ENCODE peak calls at places on chromosomes 7 and 10, in nine cellular contexts. F is Right ventricle myocardium superior; Y is GM04504; D is posterior vena cava; H is cardiac septum; O is mucosa of gallbladder; X is RPMI7951; T is naive thymus-derived CD8-positive, alpha-beta T cell; I is transverse colon. C is an unnamed sample.

GRCh38 chr10:8095962-8096361 is 41.5 kb downstream of the GATA3 start:
- DNase-seq in X (peak; percentile 56), D (no peak), F (no peak), O (no peak), Y (no peak), I (no peak), T (no peak), H (no peak), C (no peak)

GRCh38 chr10:78961760-78962159 is 107.0 kb upstream of the ZMIZ1 start:
- DNase-seq in H (no peak), X (no peak), Y (no peak), T (no peak), F (peak; percentile 23), I (no peak), O (no peak), D (no peak), C (no peak)

GRCh38 chr10:121188005-121188404 is 336.8 kb downstream of the WDR11 start:
- DNase-seq in O (peak; percentile 18), T (no peak), H (no peak), I (peak; percentile 28), Y (no peak), D (no peak), X (peak; percentile 5), F (no peak), C (no peak)

GRCh38 chr7:44541028-44541869 is at the start of gene NPC1L1:
- DNase-seq in X (no peak), Y (no peak), H (no peak), I (no peak), O (peak; percentile 78), F (no peak), D (no peak), T (no peak), C (no peak)

GRCh38 chr7:75687246-75688088 is 51.3 kb downstream of the HIP1 start:
- DNase-seq in T (no peak), H (peak; percentile 62), F (no peak), X (no peak), O (no peak), Y (no peak), I (no peak), D (peak; percentile 51), C (no peak)

GRCh38 chr10:76779163-76779820 is 858.3 kb downstream of the KCNMA1 start:
- DNase-seq in H (no peak), I (no peak), D (no peak), Y (peak; percentile 3), O (no peak), F (no peak), X (peak; percentile 36), T (no peak), C (peak; percentile 2)

GRCh38 chr10:43122096-43122495 is 16.1 kb upstream of the CSGALNACT2 start:
- DNase-seq in T (no peak), D (no peak), H (peak; percentile 39), X (no peak), I (peak; percentile 5), Y (no peak), O (no peak), F (no peak), C (no peak)

GRCh38 chr7:133481676-133482075 is 228.8 kb downstream of the EXOC4 start:
- DNase-seq in F (no peak), I (no peak), T (no peak), H (no peak), Y (peak; percentile 18), O (no peak), D (no peak), X (peak; percentile 52), C (no peak)

GRCh38 chr7:92119213-92119759 is 15.0 kb downstream of the CYP51A1 start:
- DNase-seq in H (no peak), T (no peak), X (no peak), D (no peak), O (no peak), F (no peak), Y (no peak), I (no peak), C (no peak)

GRCh38 chr10:89332718-89333281 is 5.0 kb downstream of the IFIT3 start:
- DNase-seq in F (no peak), Y (no peak), H (no peak), D (no peak), O (no peak), T (peak; percentile 46), I (no peak), X (no peak), C (no peak)

GRCh38 chr7:127844707-127845331 is 186.4 kb downstream of the LRRC4 start:
- DNase-seq in F (peak; percentile 59), D (no peak), O (peak; percentile 60), T (no peak), H (no peak), Y (no peak), I (peak; percentile 61), X (no peak), C (peak; percentile 42)

GRCh38 chr7:83956104-83956503 is 238.5 kb downstream of the SEMA3A start:
- DNase-seq in D (no peak), I (no peak), X (no peak), F (no peak), O (no peak), T (no peak), Y (no peak), H (no peak), C (no peak)

GRCh38 chr7:47039089-47039648 is 542.7 kb downstream of the TNS3 start:
- DNase-seq in D (no peak), F (peak; percentile 57), X (no peak), I (no peak), Y (no peak), T (no peak), H (no peak), O (no peak), C (no peak)

GRCh38 chr10:84499846-84500245 is 171.5 kb downstream of the CCSER2 start:
- DNase-seq in X (no peak), D (no peak), Y (no peak), O (no peak), F (no peak), H (no peak), I (no peak), T (no peak), C (no peak)

GRCh38 chr7:112076309-112076708 is 129.9 kb downstream of the DOCK4 start:
- DNase-seq in F (no peak), T (no peak), D (no peak), X (no peak), Y (no peak), I (no peak), O (no peak), H (no peak), C (no peak)

GRCh38 chr7:30159698-30160143 is 24.9 kb downstream of the MTURN start:
- DNase-seq in Y (no peak), F (peak; percentile 63), T (no peak), H (no peak), I (peak; percentile 41), X (peak; percentile 42), O (no peak), D (no peak), C (no peak)

GRCh38 chr10:75400163-75400768 is 1.3 kb downstream of the ZNF503 start:
- DNase-seq in D (peak; percentile 88), Y (no peak), O (no peak), T (no peak), F (no peak), H (no peak), I (no peak), X (no peak), C (peak; percentile 53)

GRCh38 chr10:35331894-35332640 is 4.2 kb upstream of the CCNY start:
- DNase-seq in H (no peak), I (no peak), T (no peak), Y (peak; percentile 64), O (no peak), F (no peak), X (peak; percentile 78), D (no peak), C (no peak)

GRCh38 chr10:70343312-70343711 is 39.1 kb downstream of the LRRC20 start:
- DNase-seq in H (no peak), F (no peak), D (no peak), I (no peak), O (no peak), Y (no peak), T (no peak), X (no peak), C (no peak)

GRCh38 chr10:132005147-132005546 is 23.4 kb upstream of the BNIP3 start:
- DNase-seq in H (no peak), O (no peak), F (no peak), Y (no peak), T (no peak), D (no peak), I (no peak), X (no peak), C (no peak)

GRCh38 chr7:69736411-69736810 is 138.1 kb downstream of the AUTS2 start:
- DNase-seq in T (no peak), X (no peak), D (no peak), F (no peak), I (no peak), Y (no peak), O (no peak), H (no peak), C (no peak)

GRCh38 chr10:117221156-117221711 is 19.7 kb upstream of the SLC18A2 start:
- DNase-seq in X (peak; percentile 23), D (peak; percentile 66), Y (no peak), I (no peak), T (no peak), O (peak; percentile 70), F (no peak), H (no peak), C (no peak)

GRCh38 chr7:71900556-71900955 is 511.6 kb downstream of the CALN1 start:
- DNase-seq in O (no peak), I (no peak), X (no peak), Y (no peak), T (no peak), D (no peak), H (no peak), F (no peak), C (no peak)

GRCh38 chr7:55120501-55121198 is 101.8 kb downstream of the EGFR start:
- DNase-seq in D (no peak), O (no peak), F (peak; percentile 84), Y (no peak), H (no peak), I (no peak), X (peak; percentile 74), T (no peak), C (no peak)

GRCh38 chr10:16477757-16478156 is 40.9 kb downstream of the PTER start:
- DNase-seq in O (no peak), F (no peak), Y (no peak), H (no peak), I (no peak), X (no peak), T (no peak), D (no peak), C (no peak)

GRCh38 chr7:41239596-41239995 is 463.3 kb downstream of the INHBA start:
- DNase-seq in T (no peak), Y (no peak), X (no peak), O (no peak), D (no peak), I (no peak), H (no peak), F (no peak), C (no peak)

GRCh38 chr7:113285411-113285810 is 167.1 kb upstream of the SMIM30 start:
- DNase-seq in T (no peak), F (no peak), H (no peak), Y (no peak), I (no peak), X (no peak), O (no peak), D (no peak), C (no peak)

GRCh38 chr10:3811331-3811870 is 26.4 kb upstream of the KLF6 start:
- DNase-seq in O (peak; percentile 57), X (peak; percentile 83), F (no peak), D (no peak), I (peak; percentile 59), H (no peak), Y (no peak), T (no peak), C (no peak)

GRCh38 chr10:60207894-60208293 is 181.8 kb downstream of the ANK3 start:
- DNase-seq in O (no peak), Y (no peak), I (no peak), D (no peak), T (no peak), H (no peak), F (no peak), X (no peak), C (no peak)

GRCh38 chr7:34087892-34088891 is 182.9 kb downstream of the BMPER start:
- DNase-seq in F (no peak), D (no peak), Y (no peak), O (no peak), X (peak; percentile 73), I (peak; percentile 37), T (no peak), H (no peak), C (no peak)

GRCh38 chr7:129423700-129424410 is 10.4 kb upstream of the STRIP2 start:
- DNase-seq in Y (no peak), T (no peak), X (peak; percentile 16), O (no peak), H (no peak), F (no peak), D (no peak), I (no peak), C (no peak)

C was measured in NCI-H2227 treated with DMSO at 0.1 percent for 48 hours.